ENCODE peak calls at places on chromosomes 7 and 10, in four cellular contexts. H, X, U and V are unnamed samples.

GRCh38 chr7:13897825-13898224 is 91.6 kb downstream of the ETV1 start:
- DNase-seq in H (no peak), X (no peak), U (no peak), V (no peak)

GRCh38 chr7:17206354-17206905 is 92.0 kb upstream of the AHR start:
- DNase-seq in H (no peak), X (no peak), U (no peak), V (no peak)

GRCh38 chr7:91929463-91929862 is 11.2 kb upstream of the AKAP9 start:
- DNase-seq in H (no peak), X (no peak), U (no peak), V (no peak)

GRCh38 chr7:74479066-74479781 is 25.5 kb downstream of the GTF2IRD1 start:
- DNase-seq in H (no peak), X (no peak), U (peak), V (peak)

GRCh38 chr10:79059859-79060379 is 8.8 kb upstream of the ZMIZ1 start:
- DNase-seq in H (no peak), X (no peak), U (peak), V (no peak)

GRCh38 chr7:69922011-69922803 is 323.9 kb downstream of the AUTS2 start:
- DNase-seq in H (no peak), X (no peak), U (no peak), V (no peak)

GRCh38 chr7:25261545-25262135 is 33.4 kb upstream of the NPVF start:
- DNase-seq in H (no peak), X (no peak), U (no peak), V (no peak)

GRCh38 chr10:54880943-54881342 is 79.9 kb upstream of the PCDH15 start:
- DNase-seq in H (no peak), X (no peak), U (no peak), V (no peak)

GRCh38 chr7:128167316-128167691 is 73.8 kb upstream of the LEP start:
- DNase-seq in H (no peak), X (no peak), U (no peak), V (peak)

GRCh38 chr7:22316914-22317313 is 40.0 kb downstream of the RAPGEF5 start:
- DNase-seq in H (no peak), X (no peak), U (no peak), V (no peak)

GRCh38 chr10:113529575-113529974 is 23.3 kb upstream of the HABP2 start:
- DNase-seq in H (no peak), X (no peak), U (no peak), V (no peak)

GRCh38 chr7:36039671-36040070 is 113.4 kb upstream of the EEPD1 start:
- DNase-seq in H (no peak), X (no peak), U (no peak), V (no peak)

GRCh38 chr10:80453392-80453714 is 757 bp upstream of the TSPAN14 start:
- DNase-seq in H (no peak), X (no peak), U (no peak), V (no peak)

GRCh38 chr7:126079581-126079980 is 1150.0 kb upstream of the POT1 start:
- DNase-seq in H (no peak), X (no peak), U (no peak), V (no peak)

GRCh38 chr7:110835209-110835608 is 255.7 kb upstream of the LRRN3 start:
- DNase-seq in H (no peak), X (no peak), U (no peak), V (no peak)

GRCh38 chr7:110835889-110836288 is 255.0 kb upstream of the LRRN3 start:
- DNase-seq in H (no peak), X (no peak), U (no peak), V (no peak)

GRCh38 chr7:110841840-110842579 is 248.9 kb upstream of the LRRN3 start:
- DNase-seq in H (no peak), X (no peak), U (no peak), V (no peak)

GRCh38 chr7:110842796-110843195 is 248.1 kb upstream of the LRRN3 start:
- DNase-seq in H (no peak), X (no peak), U (no peak), V (no peak)

GRCh38 chr7:110839866-110840265 is 251.1 kb upstream of the LRRN3 start:
- DNase-seq in H (no peak), X (peak), U (no peak), V (peak)
- TF ChIP-seq CTCF in H (no peak), X (peak), U (peak), V (no peak)

GRCh38 chr10:132615346-132616169 is 78.0 kb downstream of the INPP5A start:
- DNase-seq in H (no peak), X (no peak), U (peak), V (no peak)
- H3K4me3 ChIP-seq in H (no peak), X (no peak), U (no peak), V (no peak)

GRCh38 chr7:158829021-158829341 is 328 bp downstream of the ESYT2 start:
- DNase-seq in H (no peak), X (peak), U (peak), V (peak)
- TF ChIP-seq CTCF in H (no peak), X (no peak), U (no peak), V (no peak)

GRCh38 chr7:110929514-110930258 is 161.2 kb upstream of the LRRN3 start:
- DNase-seq in H (no peak), X (no peak), U (no peak), V (no peak)
- H3K4me3 ChIP-seq in H (no peak), X (no peak), U (no peak), V (no peak)

GRCh38 chr10:84613336-84614021 is 285.1 kb downstream of the CCSER2 start:
- DNase-seq in H (peak), X (no peak), U (peak), V (peak)
- TF ChIP-seq CTCF in H (peak), X (peak), U (peak), V (no peak)

DNA sequence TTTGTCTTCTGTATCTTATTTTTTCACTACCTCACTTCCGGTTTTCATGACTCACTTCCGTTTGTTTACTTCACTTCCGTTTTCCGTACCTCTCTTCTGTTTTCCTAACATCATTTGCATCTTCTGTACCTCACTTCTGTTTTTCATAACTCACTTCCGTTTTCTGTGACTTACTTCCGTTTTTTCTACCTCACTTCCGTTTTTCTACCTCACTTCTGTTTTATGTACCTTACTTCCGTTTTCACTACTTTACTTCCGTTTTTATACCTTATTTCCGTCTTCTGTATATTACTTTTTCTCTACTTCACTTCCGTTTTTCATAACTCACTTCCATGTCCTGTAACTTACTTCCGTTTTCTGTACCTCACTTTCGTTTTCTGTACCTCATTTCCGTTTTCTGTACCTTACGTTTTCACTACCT is 492.5 kb upstream of the AKR1E2 start:
- DNase-seq in H (no peak), X (no peak), U (no peak), V (no peak)
- H3K4me3 ChIP-seq in H (no peak), X (no peak), U (no peak), V (no peak)

GRCh38 chr7:107998660-107999480 is 4.1 kb downstream of the LAMB1 start:
- DNase-seq in H (no peak), X (no peak), U (no peak), V (no peak)

GRCh38 chr7:108002726-108003590 is at the start of gene LAMB1:
- DNase-seq in H (no peak), X (no peak), U (peak), V (peak)

GRCh38 chr7:107999814-108000560 is 3.0 kb downstream of the LAMB1 start:
- DNase-seq in H (no peak), X (no peak), U (no peak), V (peak)

GRCh38 chr7:108001759-108002725 is 919 bp downstream of the LAMB1 start:
- DNase-seq in H (no peak), X (no peak), U (no peak), V (peak)

GRCh38 chr7:108000875-108001758 is 1.8 kb downstream of the LAMB1 start:
- DNase-seq in H (no peak), X (no peak), U (peak), V (peak)
- TF ChIP-seq CTCF in H (no peak), X (peak), U (peak), V (no peak)

GRCh38 chr7:143876218-143876617 is 25.8 kb downstream of the TCAF1 start:
- DNase-seq in H (no peak), X (no peak), U (no peak), V (no peak)

GRCh38 chr7:143882020-143882610 is 19.9 kb downstream of the TCAF1 start:
- DNase-seq in H (no peak), X (no peak), U (no peak), V (peak)

GRCh38 chr7:143882611-143883078 is 19.3 kb downstream of the TCAF1 start:
- DNase-seq in H (no peak), X (no peak), U (peak), V (peak)

GRCh38 chr7:143877076-143877475 is 24.9 kb downstream of the TCAF1 start:
- DNase-seq in H (no peak), X (no peak), U (no peak), V (no peak)

GRCh38 chr7:143878884-143879283 is 23.1 kb downstream of the TCAF1 start:
- DNase-seq in H (no peak), X (no peak), U (no peak), V (no peak)
- H3K4me3 ChIP-seq in H (no peak), X (no peak), U (no peak), V (no peak)

DNA sequence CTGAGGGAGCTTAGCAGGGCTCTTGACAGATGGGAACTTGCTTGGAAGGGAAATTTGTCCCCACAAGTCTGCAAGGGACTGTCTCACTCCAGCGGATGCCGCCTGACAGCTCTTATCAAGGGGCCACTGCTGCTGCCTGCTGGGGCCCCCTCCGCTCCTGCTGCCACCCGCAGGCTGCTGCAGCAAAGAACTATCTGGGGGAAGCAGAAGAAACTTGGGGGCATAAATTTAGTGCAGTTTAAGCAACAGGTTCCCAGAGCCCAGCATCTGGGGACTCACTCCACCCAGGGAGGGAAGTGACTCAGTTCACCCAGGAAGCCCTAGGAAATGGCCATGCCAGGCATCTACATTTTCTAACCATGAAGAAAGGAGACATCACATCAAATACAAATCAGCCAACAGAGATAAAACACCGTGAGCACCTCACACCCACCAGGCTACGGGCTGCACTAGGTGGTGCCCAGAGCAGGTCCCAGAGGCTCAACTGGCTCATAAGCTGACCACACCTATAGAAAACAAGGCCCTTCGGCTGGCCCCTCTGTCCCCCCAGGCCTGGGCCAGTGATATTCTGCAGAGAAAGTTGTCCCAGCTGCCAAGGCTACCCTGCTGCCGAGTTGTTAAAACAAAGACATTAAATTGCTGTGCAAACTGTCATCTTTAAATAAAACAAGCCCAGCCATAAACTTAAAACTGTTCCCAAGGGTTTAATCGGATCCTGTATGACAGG is 3.7 kb downstream of the RGS10 start:
- DNase-seq in H (no peak), X (no peak), U (no peak), V (no peak)
- TF ChIP-seq CTCF in H (no peak), X (peak), U (no peak), V (no peak)